ENCODE peak calls at places on chromosomes 1 and 21, in ten cellular contexts. Q, K, J, C, M, D, X, N, L and F are unnamed samples.

GRCh38 chr1:240844466-240844865 is 232.5 kb upstream of the GREM2 start:
- DNase-seq in D (no peak), L (no peak), Q (no peak), K (no peak), N (no peak), M (no peak), C (no peak), X (no peak), J (no peak), F (no peak)

GRCh38 chr1:233140974-233141373 is 154.6 kb downstream of the PCNX2 start:
- DNase-seq in C (no peak), J (no peak), M (no peak), D (no peak), N (peak), K (no peak), Q (no peak), X (no peak), L (no peak), F (peak)

GRCh38 chr1:156846643-156847042 is 12.3 kb downstream of the INSRR start:
- DNase-seq in D (no peak), K (no peak), L (no peak), J (no peak), M (no peak), N (no peak), Q (no peak), X (no peak), C (peak), F (no peak)

GRCh38 chr1:234114648-234115307 is 210.3 kb downstream of the SLC35F3 start:
- DNase-seq in D (peak), M (peak), K (peak), Q (peak), C (no peak), N (peak), X (no peak), J (peak), L (no peak), F (peak)

GRCh38 chr1:90000934-90001676 is 6.2 kb downstream of the ZNF326 start:
- DNase-seq in L (no peak), C (no peak), J (no peak), K (no peak), X (no peak), N (no peak), D (peak), Q (no peak), M (peak), F (no peak)

GRCh38 chr1:247385283-247385682 is 30.7 kb upstream of the NLRP3 start:
- DNase-seq in N (peak), J (no peak), C (no peak), X (no peak), M (no peak), K (no peak), L (no peak), Q (no peak), D (no peak), F (peak)

GRCh38 chr1:109794319-109795132 is 30.8 kb upstream of the EPS8L3 start:
- DNase-seq in X (peak), M (no peak), C (peak), K (no peak), Q (no peak), N (no peak), D (no peak), L (no peak), J (no peak), F (no peak)

GRCh38 chr1:211644653-211645052 is 30.8 kb downstream of the NEK2 start:
- DNase-seq in N (no peak), C (no peak), K (no peak), D (no peak), J (no peak), L (no peak), M (no peak), Q (no peak), X (no peak), F (no peak)

GRCh38 chr1:232012773-232013386 is 386.3 kb downstream of the DISC1 start:
- DNase-seq in D (no peak), K (no peak), N (peak), L (peak), X (no peak), C (peak), J (peak), M (no peak), Q (peak), F (peak)

GRCh38 chr21:15706686-15707085 is 23.1 kb upstream of the USP25 start:
- DNase-seq in Q (peak), K (no peak), D (peak), L (no peak), C (no peak), X (no peak), J (no peak), N (peak), M (no peak), F (peak)

GRCh38 chr21:16751705-16752104 is 761.1 kb upstream of the CXADR start:
- DNase-seq in J (no peak), K (no peak), X (no peak), N (peak), L (no peak), M (no peak), D (no peak), C (no peak), Q (peak), F (no peak)

GRCh38 chr1:246110343-246111219 is 396.5 kb downstream of the SMYD3 start:
- DNase-seq in M (no peak), D (peak), X (no peak), C (no peak), Q (no peak), N (no peak), J (no peak), K (no peak), L (peak), F (peak)

GRCh38 chr1:54273092-54273836 is 73.3 kb downstream of the MRPL37 start:
- DNase-seq in C (peak), L (peak), X (peak), N (peak), Q (no peak), D (no peak), K (no peak), J (peak), M (peak), F (peak)

GRCh38 chr1:100130552-100131077 is 2.1 kb downstream of the SASS6 start:
- DNase-seq in Q (peak), X (no peak), C (no peak), K (no peak), M (no peak), D (no peak), L (no peak), N (no peak), J (no peak), F (peak)

GRCh38 chr1:59076612-59077011 is 220.3 kb upstream of the FGGY start:
- DNase-seq in D (peak), M (peak), X (no peak), L (no peak), K (no peak), C (no peak), N (peak), J (no peak), Q (peak), F (no peak)

GRCh38 chr1:168287237-168287664 is 6.6 kb downstream of the TBX19 start:
- DNase-seq in C (no peak), N (peak), K (no peak), L (no peak), J (no peak), X (no peak), M (no peak), D (peak), Q (peak), F (peak)

DNA sequence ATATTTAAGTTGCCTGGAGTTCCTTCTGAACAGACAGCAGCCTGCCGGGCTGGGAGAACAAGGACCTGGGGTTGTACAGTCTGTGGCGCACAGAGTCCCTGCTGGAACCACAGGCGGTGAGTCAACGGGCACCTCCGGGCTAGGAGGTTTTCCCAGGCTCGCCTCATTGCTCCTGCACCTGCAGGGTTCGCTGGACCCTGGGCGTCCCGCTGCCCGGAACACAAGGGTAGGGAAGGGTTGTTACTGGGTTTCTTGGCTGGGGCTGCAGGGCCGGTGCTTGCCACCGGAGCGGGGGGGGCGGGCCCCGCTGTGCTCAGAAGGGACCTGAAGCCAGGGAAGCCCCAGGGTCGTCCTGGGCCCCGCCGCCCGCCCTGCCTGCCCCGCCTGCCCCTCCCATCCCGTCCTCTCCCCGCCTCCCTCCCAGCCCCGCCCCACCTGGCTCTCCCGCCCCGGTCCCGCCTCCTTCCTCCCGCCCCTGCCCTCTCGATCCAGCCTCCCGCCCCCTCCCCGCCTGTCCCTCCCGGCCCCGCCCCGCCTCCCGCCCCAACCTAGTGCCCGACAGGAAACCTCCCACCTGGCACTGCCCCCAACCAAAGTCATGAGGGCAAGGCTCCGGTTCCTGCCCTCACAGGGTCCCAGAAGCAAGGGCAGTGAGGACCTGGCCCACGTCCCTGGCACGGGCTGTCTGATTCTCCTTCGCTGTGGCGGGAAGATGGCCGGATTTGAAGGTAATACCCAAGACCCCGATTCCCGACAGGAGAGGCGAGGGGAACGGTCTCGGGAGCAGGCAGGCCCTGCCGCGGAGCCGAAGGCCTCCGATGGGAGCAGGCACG is 6.8 kb downstream of the JMJD4 start:
- DNase-seq in X (peak), K (peak), L (peak), M (peak), J (peak), D (peak), Q (peak), N (peak), C (peak), F (peak)
- H3K4me3 ChIP-seq in X (peak), K (peak), L (peak), M (peak), J (peak), D (peak), Q (peak), N (peak), C (peak), F (peak)

DNA sequence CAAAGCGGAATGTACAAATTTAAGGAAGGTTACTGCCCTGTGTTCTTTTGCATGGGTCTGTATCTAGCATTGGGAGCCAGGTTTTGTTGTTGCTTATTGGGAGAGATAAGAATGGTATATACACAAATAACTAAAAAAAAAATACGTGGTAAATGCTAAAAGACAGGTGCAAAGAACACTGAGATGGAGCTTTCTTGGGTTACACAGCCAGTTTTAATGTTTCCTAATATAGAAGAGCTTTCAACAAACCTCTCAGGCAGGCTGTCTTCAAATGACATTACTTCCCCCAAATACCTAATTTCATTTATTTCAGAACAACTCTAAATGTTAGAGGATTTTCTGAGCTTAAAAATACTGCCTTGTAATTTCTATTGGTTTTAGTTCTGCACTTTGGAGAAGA is 1.4 kb upstream of the MDM4 start:
- DNase-seq in M (peak), C (no peak), D (no peak), J (no peak), Q (no peak), X (no peak), L (no peak), N (no peak), K (no peak), F (no peak)
- H3K4me3 ChIP-seq in M (peak), C (no peak), D (no peak), J (no peak), Q (no peak), X (no peak), L (no peak), N (no peak), K (no peak), F (no peak)

GRCh38 chr1:31615939-31616338 is 1.6 kb upstream of the HCRTR1 start:
- DNase-seq in L (no peak), X (no peak), C (no peak), D (no peak), N (no peak), J (no peak), K (no peak), Q (no peak), M (no peak), F (no peak)

GRCh38 chr1:31615414-31615813 is 2.1 kb upstream of the HCRTR1 start:
- DNase-seq in Q (no peak), L (no peak), N (no peak), K (no peak), D (no peak), X (no peak), M (no peak), J (no peak), C (no peak), F (no peak)

GRCh38 chr1:31618916-31619846 is 1.7 kb downstream of the HCRTR1 start:
- DNase-seq in K (no peak), C (no peak), J (no peak), Q (no peak), N (no peak), M (no peak), D (no peak), L (no peak), X (no peak), F (no peak)

GRCh38 chr1:31617917-31618746 is 643 bp downstream of the HCRTR1 start:
- DNase-seq in Q (no peak), C (peak), X (no peak), K (peak), L (peak), J (peak), M (peak), D (peak), N (peak), F (peak)

GRCh38 chr1:31617218-31617916 is at the start of gene HCRTR1:
- DNase-seq in D (no peak), K (no peak), X (no peak), N (no peak), M (no peak), Q (no peak), C (no peak), J (no peak), L (no peak), F (no peak)
- H3K4me3 ChIP-seq in D (peak), K (no peak), X (peak), N (peak), M (no peak), Q (peak), C (peak), J (no peak), L (peak), F (peak)

GRCh38 chr1:20641986-20642385 is 8.7 kb downstream of the PINK1 start:
- DNase-seq in K (no peak), D (no peak), C (no peak), L (no peak), Q (no peak), M (no peak), X (no peak), J (no peak), N (no peak), F (no peak)
- H3K4me3 ChIP-seq in K (no peak), D (no peak), C (no peak), L (no peak), Q (no peak), M (no peak), X (no peak), J (no peak), N (no peak), F (no peak)

DNA sequence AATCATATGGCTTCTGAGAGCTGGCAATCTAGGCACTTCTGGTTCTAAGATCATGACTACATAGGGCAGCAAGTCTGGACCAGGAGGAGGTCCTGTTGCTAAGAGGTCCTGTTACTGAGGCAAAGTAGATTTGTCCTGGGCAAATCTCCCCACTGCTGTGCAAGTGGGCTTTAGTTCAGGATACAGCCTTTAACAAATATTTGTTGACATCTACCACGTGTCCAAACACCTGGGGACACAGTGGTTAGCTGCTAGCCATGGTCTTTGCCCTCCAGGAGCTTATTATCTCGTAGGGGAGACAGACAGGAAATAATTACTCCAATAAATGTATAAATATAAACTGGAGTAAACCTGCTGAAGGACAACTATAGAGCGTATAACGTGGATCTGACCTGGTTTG is 3.2 kb downstream of the CGN start:
- DNase-seq in C (no peak), N (no peak), M (no peak), D (no peak), Q (peak), K (no peak), X (no peak), J (peak), L (no peak), F (no peak)
- H3K4me3 ChIP-seq in C (no peak), N (no peak), M (no peak), D (no peak), Q (no peak), K (no peak), X (no peak), J (no peak), L (no peak), F (no peak)

DNA sequence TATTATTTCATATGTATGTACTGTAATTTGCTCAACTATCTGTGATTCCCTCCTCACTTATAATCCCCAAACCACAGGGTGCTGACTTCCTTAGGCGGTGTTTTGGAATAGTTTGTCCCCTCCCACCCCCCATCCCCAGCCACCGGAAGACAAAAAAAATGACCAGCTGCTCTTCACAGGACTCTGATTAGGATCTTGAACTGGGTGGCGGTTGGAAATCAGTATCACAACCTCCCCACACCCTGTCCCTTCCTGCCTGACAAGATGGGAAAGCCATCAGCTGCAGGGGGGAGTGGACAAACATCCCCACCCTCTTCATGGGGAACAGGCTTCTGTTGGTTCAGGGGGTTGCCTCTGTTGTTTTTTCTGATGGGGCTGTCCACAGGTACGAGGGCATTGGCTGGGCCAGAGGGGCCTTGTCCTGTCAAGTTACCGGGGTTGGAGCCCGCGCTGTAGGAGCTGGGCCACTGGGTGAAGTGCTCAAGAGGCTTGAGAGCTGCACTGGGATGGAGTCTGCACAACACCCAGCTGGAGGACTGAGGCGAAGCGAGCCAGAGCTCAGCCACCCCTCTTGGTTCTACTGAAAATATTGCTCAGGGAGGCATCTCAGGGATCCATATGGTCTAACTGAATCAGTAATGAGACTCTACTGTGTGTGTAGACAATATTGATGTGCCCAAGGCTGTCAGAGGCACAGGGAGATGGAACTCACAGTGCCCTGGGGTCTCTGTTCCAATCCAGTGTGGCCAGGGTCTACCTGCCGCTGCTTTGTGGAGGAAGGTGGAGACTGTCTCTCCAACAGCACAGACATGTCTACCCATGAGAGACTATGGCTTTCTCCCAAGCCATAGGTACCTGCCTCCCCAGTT is 28.2 kb downstream of the NAV1 start:
- DNase-seq in L (no peak), M (no peak), X (no peak), N (no peak), D (no peak), C (no peak), Q (no peak), K (no peak), J (no peak), F (no peak)
- H3K4me3 ChIP-seq in L (no peak), M (no peak), X (no peak), N (no peak), D (no peak), C (no peak), Q (no peak), K (no peak), J (no peak), F (no peak)